ENCODE peak calls at places on chromosomes 6 and 20, in ten cellular contexts. P is stimulated activated CD4-positive, alpha-beta T cell treated with anti-CD3 and anti-CD28 coated beads, TNF-alpha, amount 100 ng/mL, for 24 hours; E is neural crest cell; F is activated gamma-delta T cell treated with anti-CD3 and anti-CD28 coated beads, Interleukin-2, amount 50 U/mL, for 16 hours; K is RWPE1; Z is lower lobe of right lung; W is immature natural killer cell; X is midbrain; T is bronchial epithelial cell; D is GDM1. Y is an unnamed sample.
A peak's percentile ranks its signal among the peaks of the same experiment; 100 is the strongest.

GRCh38 chr20:35831029-35831428 is 59.2 kb downstream of the PHF20 start:
- DNase-seq in P (no peak), E (no peak), F (no peak), K (no peak), Z (no peak), W (no peak), X (no peak), T (peak; percentile 37), D (no peak), Y (no peak)

GRCh38 chr6:122622404-122622938 is 12.3 kb downstream of the PKIB start:
- DNase-seq in P (no peak), E (no peak), F (no peak), K (no peak), Z (no peak), W (no peak), X (no peak), T (no peak), D (no peak), Y (peak; percentile 54)

GRCh38 chr20:36391456-36391855 is 85.3 kb downstream of the DLGAP4 start:
- DNase-seq in P (no peak), E (no peak), F (no peak), K (no peak), Z (no peak), W (no peak), X (no peak), T (peak; percentile 23), D (no peak), Y (no peak)

GRCh38 chr20:19830351-19830750 is 72.3 kb downstream of the RIN2 start:
- DNase-seq in P (no peak), E (no peak), F (no peak), K (no peak), Z (no peak), W (no peak), X (no peak), T (no peak), D (no peak), Y (no peak)

GRCh38 chr6:111173946-111174345 is 86.6 kb downstream of the SLC16A10 start:
- DNase-seq in P (no peak), E (no peak), F (no peak), K (no peak), Z (no peak), W (no peak), X (no peak), T (no peak), D (no peak), Y (no peak)

GRCh38 chr20:1247689-1248088 is 18.4 kb upstream of the SNPH start:
- DNase-seq in P (no peak), E (no peak), F (no peak), K (no peak), Z (no peak), W (no peak), X (no peak), T (no peak), D (no peak), Y (no peak)

GRCh38 chr20:35200255-35200654 is 26.2 kb upstream of the MMP24 start:
- DNase-seq in P (no peak), E (no peak), F (no peak), K (peak; percentile 78), Z (no peak), W (no peak), X (no peak), T (peak; percentile 90), D (no peak), Y (no peak)

GRCh38 chr20:4435210-4435609 is 286.5 kb upstream of the PRND start:
- DNase-seq in P (no peak), E (no peak), F (no peak), K (no peak), Z (no peak), W (no peak), X (no peak), T (no peak), D (no peak), Y (no peak)

GRCh38 chr6:3516094-3516493 is 59.2 kb upstream of the SLC22A23 start:
- DNase-seq in P (no peak), E (no peak), F (no peak), K (no peak), Z (no peak), W (no peak), X (no peak), T (peak; percentile 24), D (no peak), Y (no peak)

GRCh38 chr6:41159415-41160082 is 3.4 kb downstream of the TREM2 start:
- DNase-seq in P (no peak), E (no peak), F (no peak), K (no peak), Z (no peak), W (no peak), X (no peak), T (peak; percentile 76), D (no peak), Y (no peak)

GRCh38 chr20:25421107-25421506 is 13.6 kb downstream of the GINS1 start:
- DNase-seq in P (no peak), E (no peak), F (no peak), K (no peak), Z (no peak), W (no peak), X (no peak), T (no peak), D (no peak), Y (no peak)

GRCh38 chr6:40247516-40248115 is 313.4 kb upstream of the MOCS1 start:
- DNase-seq in P (no peak), E (no peak), F (no peak), K (no peak), Z (no peak), W (no peak), X (no peak), T (no peak), D (no peak), Y (no peak)

GRCh38 chr6:4272996-4273395 is 137.6 kb upstream of the ECI2 start:
- DNase-seq in P (no peak), E (no peak), F (no peak), K (no peak), Z (no peak), W (no peak), X (no peak), T (no peak), D (no peak), Y (no peak)

GRCh38 chr20:49794336-49795124 is 18.1 kb upstream of the SLC9A8 start:
- DNase-seq in P (no peak), E (no peak), F (no peak), K (peak; percentile 46), Z (peak; percentile 65), W (no peak), X (no peak), T (peak; percentile 43), D (no peak), Y (no peak)

GRCh38 chr20:5845686-5846651 is 95.8 kb downstream of the SHLD1 start:
- DNase-seq in P (no peak), E (no peak), F (no peak), K (no peak), Z (no peak), W (no peak), X (no peak), T (peak; percentile 25), D (no peak), Y (no peak)

GRCh38 chr6:75204959-75205775 is 686 bp downstream of the COL12A1 start:
- DNase-seq in P (no peak), E (peak; percentile 23), F (no peak), K (peak; percentile 53), Z (peak; percentile 67), W (no peak), X (no peak), T (peak; percentile 44), D (no peak), Y (peak; percentile 52)

GRCh38 chr6:45697605-45698004 is 318.1 kb downstream of the CLIC5 start:
- DNase-seq in P (no peak), E (no peak), F (no peak), K (peak; percentile 87), Z (no peak), W (no peak), X (no peak), T (peak; percentile 98), D (no peak), Y (no peak)

GRCh38 chr6:131197716-131198115 is 62.4 kb downstream of the AKAP7 start:
- DNase-seq in P (no peak), E (no peak), F (no peak), K (no peak), Z (no peak), W (peak; percentile 45), X (no peak), T (no peak), D (no peak), Y (no peak)

GRCh38 chr20:2101057-2101934 is at the start of gene STK35:
- DNase-seq in P (peak; percentile 47), E (peak; percentile 61), F (no peak), K (peak; percentile 89), Z (no peak), W (no peak), X (no peak), T (peak; percentile 38), D (no peak), Y (no peak)

GRCh38 chr6:42423244-42423643 is 28.5 kb downstream of the TRERF1 start:
- DNase-seq in P (no peak), E (no peak), F (no peak), K (no peak), Z (no peak), W (no peak), X (no peak), T (no peak), D (no peak), Y (no peak)

Y was measured in mesothelial cell of epicardium.